ENCODE peak calls at places on chromosomes 6 and 20, in four cellular contexts. K is foreskin fibroblast, X is tibial artery, Q is neural crest cell. W is an unnamed sample.

GRCh38 chr20:4138056-4138455 is 122.7 kb upstream of the RNF24 start:
- DNase-seq in X (no peak), Q (no peak), K (no peak), W (no peak)

GRCh38 chr6:81589465-81590313 is 162.8 kb downstream of the TENT5A start:
- DNase-seq in X (no peak), Q (no peak), K (no peak), W (no peak)

GRCh38 chr6:41455818-41456217 is 90.4 kb upstream of the FOXP4 start:
- DNase-seq in Q (no peak), X (no peak), K (no peak), W (no peak)

GRCh38 chr20:51625105-51625504 is 82.6 kb upstream of the NFATC2 start:
- DNase-seq in X (no peak), Q (no peak), K (no peak), W (no peak)

GRCh38 chr20:61588356-61589054 is 336.4 kb downstream of the CDH4 start:
- DNase-seq in Q (no peak), K (peak; percentile 74), X (no peak), W (peak; percentile 52)

GRCh38 chr6:158208226-158208807 is 40.2 kb downstream of the GTF2H5 start:
- DNase-seq in K (no peak), Q (no peak), X (no peak), W (no peak)

GRCh38 chr20:62980970-62981369 is 25.8 kb downstream of the BHLHE23 start:
- DNase-seq in K (no peak), X (no peak), Q (peak; percentile 59), W (no peak)

GRCh38 chr6:49933526-49933925 is 30.4 kb downstream of the DEFB114 start:
- DNase-seq in Q (no peak), K (no peak), X (no peak), W (no peak)

GRCh38 chr20:38114353-38114791 is 50.7 kb downstream of the TGM2 start:
- DNase-seq in K (peak; percentile 66), X (no peak), Q (no peak), W (peak; percentile 81)

GRCh38 chr20:49690899-49691620 is 22.6 kb downstream of the B4GALT5 start:
- DNase-seq in K (no peak), Q (no peak), X (no peak), W (no peak)

GRCh38 chr6:116090251-116090650 is 10.4 kb upstream of the NT5DC1 start:
- DNase-seq in Q (no peak), K (no peak), X (no peak), W (no peak)

GRCh38 chr20:25390538-25391528 is at the start of gene ABHD12:
- DNase-seq in K (peak; percentile 96), Q (peak; percentile 89), X (peak; percentile 98), W (peak; percentile 95)

GRCh38 chr6:125913864-125914351 is 42.7 kb upstream of the HINT3 start:
- DNase-seq in X (no peak), K (peak; percentile 93), Q (no peak), W (peak; percentile 94)

GRCh38 chr20:58889334-58890072 is 37.0 kb downstream of the GNAS start:
- DNase-seq in K (no peak), X (peak; percentile 68), Q (no peak), W (no peak)

GRCh38 chr6:33690766-33691165 is 20.7 kb downstream of the UQCC2 start:
- DNase-seq in Q (no peak), K (no peak), X (no peak), W (no peak)

GRCh38 chr6:151136141-151136755 is 103.5 kb upstream of the AKAP12 start:
- DNase-seq in Q (no peak), X (no peak), K (no peak), W (no peak)

GRCh38 chr6:76574746-76575145 is 502.3 kb upstream of the IMPG1 start:
- DNase-seq in Q (no peak), K (no peak), X (no peak), W (no peak)

GRCh38 chr6:42294759-42295158 is 77.1 kb upstream of the MRPS10 start:
- DNase-seq in Q (no peak), K (peak; percentile 74), X (no peak), W (peak; percentile 73)

GRCh38 chr6:54097753-54098152 is 13.5 kb upstream of the MLIP start:
- DNase-seq in X (no peak), K (no peak), Q (no peak), W (no peak)

GRCh38 chr20:35491823-35492222 is 36.4 kb downstream of the CEP250 start:
- DNase-seq in Q (no peak), X (no peak), K (no peak), W (no peak)

GRCh38 chr20:42703744-42704143 is 486.0 kb downstream of the PTPRT start:
- DNase-seq in X (no peak), Q (no peak), K (no peak), W (no peak)

GRCh38 chr20:55515831-55516230 is 489.5 kb downstream of the CBLN4 start:
- DNase-seq in Q (no peak), K (no peak), X (no peak), W (no peak)

GRCh38 chr6:138504764-138505689 is 5.7 kb upstream of the NHSL1 start:
- DNase-seq in Q (no peak), K (no peak), X (no peak), W (no peak)

GRCh38 chr6:158063736-158064135 is 82.1 kb downstream of the SYNJ2 start:
- DNase-seq in X (no peak), K (no peak), Q (no peak), W (no peak)

GRCh38 chr6:137816133-137816579 is 50.9 kb upstream of the TNFAIP3 start:
- DNase-seq in Q (no peak), K (no peak), X (no peak), W (no peak)

GRCh38 chr6:41966961-41967311 is 25.3 kb upstream of the CCND3 start:
- DNase-seq in K (peak; percentile 41), X (no peak), Q (no peak), W (peak; percentile 62)

GRCh38 chr20:41734506-41734945 is 116.3 kb upstream of the CHD6 start:
- DNase-seq in X (no peak), K (peak; percentile 6), Q (peak; percentile 52), W (peak; percentile 34)

GRCh38 chr6:52834481-52834880 is 6.1 kb downstream of the GSTA5 start:
- DNase-seq in X (no peak), Q (no peak), K (peak; percentile 30), W (peak; percentile 59)

GRCh38 chr20:23937303-23938117 is 51.1 kb downstream of the GGTLC1 start:
- DNase-seq in X (no peak), Q (peak; percentile 63), K (peak; percentile 30), W (peak; percentile 41)

GRCh38 chr6:146240307-146240706 is 211.4 kb downstream of the GRM1 start:
- DNase-seq in Q (no peak), X (no peak), K (no peak), W (no peak)

GRCh38 chr20:24842591-24843442 is 106.3 kb upstream of the CST7 start:
- DNase-seq in X (no peak), K (no peak), Q (no peak), W (peak; percentile 3)

GRCh38 chr6:152206072-152206818 is 398.8 kb downstream of the ESR1 start:
- DNase-seq in K (no peak), X (no peak), Q (peak; percentile 8), W (peak; percentile 17)

GRCh38 chr6:127854009-127854408 is 46.8 kb downstream of the THEMIS start:
- DNase-seq in K (no peak), X (no peak), Q (no peak), W (no peak)

GRCh38 chr6:163249651-163250101 is 164.8 kb upstream of the QKI start:
- DNase-seq in Q (no peak), K (no peak), X (no peak), W (no peak)

GRCh38 chr6:148466158-148466557 is 123.5 kb downstream of the SASH1 start:
- DNase-seq in X (no peak), K (no peak), Q (no peak), W (no peak)

GRCh38 chr6:44739163-44739562 is 351.7 kb downstream of the CDC5L start:
- DNase-seq in Q (no peak), X (no peak), K (no peak), W (no peak)

GRCh38 chr20:6157345-6157744 is 34.5 kb upstream of the FERMT1 start:
- DNase-seq in K (no peak), Q (no peak), X (no peak), W (no peak)
- TF ChIP-seq CTCF in K (no peak), Q (no peak), X (no peak), W (peak; percentile 35)

DNA sequence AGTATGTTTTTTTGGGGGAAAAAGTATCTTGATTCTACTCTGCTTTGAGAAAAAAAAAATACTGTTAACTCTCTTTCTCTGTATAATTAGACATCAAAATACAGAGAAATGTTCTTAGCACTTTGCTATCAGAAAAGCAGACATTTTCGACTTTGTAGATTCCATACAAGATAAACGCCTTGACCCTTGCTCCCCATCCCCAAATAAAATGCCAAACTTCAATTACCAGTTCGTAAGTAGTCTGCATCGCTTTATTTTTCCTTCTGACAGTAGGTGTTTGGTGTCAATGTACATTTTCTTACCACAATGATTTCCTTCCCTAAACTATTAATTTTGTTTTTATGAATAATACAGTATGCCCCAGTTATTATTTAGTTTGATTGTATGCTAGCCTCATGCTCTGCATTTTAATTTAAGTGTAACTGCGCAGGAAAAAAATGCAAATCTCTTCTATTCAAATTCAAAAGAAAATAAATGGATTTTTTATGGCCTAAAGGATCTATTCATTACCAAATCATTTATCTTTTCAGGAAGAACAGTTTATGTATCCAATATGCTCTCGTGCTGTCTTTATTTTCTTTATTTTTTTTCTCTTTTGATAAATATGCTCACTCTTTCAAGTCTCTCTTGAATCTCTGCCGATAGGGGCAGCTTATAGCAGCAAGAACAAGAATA is 84.8 kb upstream of the ZNF217 start:
- DNase-seq in X (no peak), K (no peak), Q (no peak), W (no peak)
- TF ChIP-seq CTCF in X (no peak), K (peak; percentile 14), Q (peak; percentile 53), W (peak; percentile 45)

GRCh38 chr6:6781877-6782236 is 193.3 kb downstream of the LY86 start:
- DNase-seq in X (no peak), K (no peak), Q (no peak), W (no peak)

GRCh38 chr6:6784514-6785162 is 196.1 kb downstream of the LY86 start:
- DNase-seq in Q (no peak), K (no peak), X (no peak), W (no peak)

GRCh38 chr6:6785163-6785521 is 196.6 kb downstream of the LY86 start:
- DNase-seq in X (no peak), Q (no peak), K (no peak), W (no peak)

GRCh38 chr6:6781172-6781876 is 192.8 kb downstream of the LY86 start:
- DNase-seq in K (peak; percentile 17), X (peak; percentile 74), Q (no peak), W (peak; percentile 8)

DNA sequence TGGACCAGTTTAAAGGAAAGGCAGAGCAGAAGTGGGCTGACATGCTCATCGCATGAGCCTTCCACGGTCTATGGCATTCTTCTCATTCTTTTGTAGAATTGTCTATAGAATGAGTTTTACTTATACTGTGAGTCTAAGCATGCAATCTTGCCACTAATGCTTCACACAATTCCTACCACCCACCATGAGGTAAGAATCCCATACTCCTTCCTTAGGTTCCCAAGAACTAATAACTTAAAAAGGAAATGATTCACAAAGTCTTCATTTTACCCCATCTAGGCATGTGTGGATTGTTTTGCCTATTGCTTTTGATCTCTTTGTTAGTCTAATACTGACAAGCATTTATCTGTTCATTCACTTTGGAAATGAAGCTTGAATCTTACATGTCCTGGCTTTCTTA is 195.2 kb downstream of the LY86 start:
- DNase-seq in X (no peak), K (no peak), Q (no peak), W (no peak)
- TF ChIP-seq CTCF in X (no peak), K (no peak), Q (no peak), W (no peak)

DNA sequence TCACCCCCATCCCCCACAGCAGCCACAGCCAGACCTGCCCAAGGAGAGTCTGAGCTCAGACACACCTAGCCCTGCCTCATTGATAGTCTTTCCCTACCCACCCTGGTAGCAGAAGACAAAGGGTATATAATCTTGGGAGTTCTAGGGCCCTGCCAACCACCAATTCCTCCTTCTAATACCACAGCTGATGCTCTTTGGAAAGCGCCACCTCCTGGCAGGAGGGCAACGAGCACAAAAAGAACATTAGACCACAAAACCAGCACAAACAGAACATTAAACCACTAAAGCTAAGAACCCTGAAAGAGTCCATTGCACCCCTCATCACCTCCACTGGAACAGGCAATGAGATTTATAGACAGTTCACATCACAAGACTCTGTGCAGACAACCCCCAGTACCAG is 195.8 kb upstream of the FUT9 start:
- DNase-seq in X (no peak), K (no peak), Q (no peak), W (no peak)
- TF ChIP-seq CTCF in X (no peak), K (no peak), Q (peak; percentile 22), W (no peak)

W was measured in HFFc6.